ENCODE peak calls at places on chromosomes 5 and 9, in eight cellular contexts. C is iPS-NIHi11, X is retina, K is neuronal stem cell, E is adipocyte, V is Peyer's patch, J is progenitor cell of endocrine pancreas, M is cardiac muscle cell. A is an unnamed sample.

GRCh38 chr9:121720311-121720991 is 69.0 kb downstream of the DAB2IP start:
- DNase-seq in C (no peak), X (no peak), K (no peak), E (no peak), V (peak; percentile 75), J (no peak), M (no peak), A (no peak)

GRCh38 chr9:110887276-110887675 is 151.0 kb downstream of the LPAR1 start:
- DNase-seq in C (no peak), X (no peak), K (no peak), E (no peak), V (no peak), J (no peak), M (no peak), A (no peak)

GRCh38 chr5:156120777-156121176 is 206.2 kb upstream of the SGCD start:
- DNase-seq in C (no peak), X (no peak), K (no peak), E (peak; percentile 66), V (no peak), J (no peak), M (no peak), A (no peak)

GRCh38 chr5:81835813-81836458 is 85.0 kb upstream of the SSBP2 start:
- DNase-seq in C (no peak), X (peak; percentile 75), K (no peak), E (no peak), V (no peak), J (no peak), M (no peak), A (no peak)

GRCh38 chr5:10507575-10508024 is 56.3 kb upstream of the ANKRD33B start:
- DNase-seq in C (no peak), X (no peak), K (no peak), E (no peak), V (no peak), J (no peak), M (peak; percentile 22), A (no peak)

GRCh38 chr9:136044207-136044970 is 50.7 kb downstream of the NACC2 start:
- DNase-seq in C (no peak), X (no peak), K (no peak), E (no peak), V (no peak), J (no peak), M (no peak), A (no peak)

GRCh38 chr9:85483214-85483613 is 258.5 kb downstream of the AGTPBP1 start:
- DNase-seq in C (no peak), X (no peak), K (no peak), E (no peak), V (no peak), J (no peak), M (no peak), A (no peak)

GRCh38 chr5:15010936-15011335 is 139.4 kb upstream of the ANKH start:
- DNase-seq in C (no peak), X (no peak), K (no peak), E (no peak), V (no peak), J (no peak), M (no peak), A (no peak)

A was measured in NCI-H1048.